ENCODE peak calls at places on chromosomes 1 and 21, in five cellular contexts. G, V, S, J and L are unnamed samples.

GRCh38 chr1:30727796-30728195 is 4.4 kb upstream of the MATN1 start:
- DNase-seq in G (peak), V (no peak), S (peak), J (no peak), L (peak)

GRCh38 chr1:167821969-167822685 is 91.8 kb downstream of the ADCY10 start:
- DNase-seq in G (no peak), V (no peak), S (no peak), J (no peak), L (no peak)

GRCh38 chr21:32886339-32886738 is 114.8 kb upstream of the PAXBP1 start:
- DNase-seq in G (no peak), V (peak), S (no peak), J (no peak), L (no peak)

GRCh38 chr1:28370220-28371010 is 875 bp downstream of the PHACTR4 start:
- DNase-seq in G (peak), V (no peak), S (no peak), J (no peak), L (peak)

GRCh38 chr1:101520302-101520701 is 283.5 kb downstream of the S1PR1 start:
- DNase-seq in G (peak), V (peak), S (peak), J (peak), L (peak)

GRCh38 chr1:183622884-183623785 is 12.4 kb downstream of the ARPC5 start:
- DNase-seq in G (peak), V (peak), S (peak), J (peak), L (peak)

GRCh38 chr1:111733183-111733995 is 5.8 kb downstream of the INKA2 start:
- DNase-seq in G (peak), V (peak), S (peak), J (no peak), L (no peak)

GRCh38 chr1:33221385-33221758 is 34.9 kb upstream of the ZNF362 start:
- DNase-seq in G (peak), V (no peak), S (no peak), J (no peak), L (no peak)

GRCh38 chr1:239418241-239418640 is 31.9 kb downstream of the CHRM3 start:
- DNase-seq in G (no peak), V (no peak), S (no peak), J (no peak), L (no peak)

GRCh38 chr1:22892789-22893188 is 79.9 kb downstream of the LACTBL1 start:
- DNase-seq in G (no peak), V (no peak), S (no peak), J (no peak), L (no peak)

GRCh38 chr1:10796029-10796944 is at the start of gene CASZ1:
- DNase-seq in G (peak), V (peak), S (peak), J (peak), L (peak)

GRCh38 chr21:41760411-41760810 is 6.4 kb downstream of the RIPK4 start:
- DNase-seq in G (no peak), V (no peak), S (no peak), J (no peak), L (no peak)

GRCh38 chr1:237786066-237786719 is 104.5 kb downstream of the ZP4 start:
- DNase-seq in G (no peak), V (no peak), S (no peak), J (no peak), L (peak)

GRCh38 chr1:157400766-157401165 is 151.5 kb downstream of the FCRL5 start:
- DNase-seq in G (no peak), V (no peak), S (no peak), J (no peak), L (no peak)

GRCh38 chr1:185520188-185520935 is 203.3 kb upstream of the IVNS1ABP start:
- DNase-seq in G (peak), V (no peak), S (no peak), J (no peak), L (no peak)

GRCh38 chr21:37450385-37451044 is 83.9 kb downstream of the DYRK1A start:
- DNase-seq in G (peak), V (no peak), S (no peak), J (no peak), L (no peak)

GRCh38 chr1:177869586-177869985 is 100.3 kb downstream of the SEC16B start:
- DNase-seq in G (no peak), V (no peak), S (no peak), J (no peak), L (no peak)

GRCh38 chr1:206797534-206798383 is 25.5 kb upstream of the IL10 start:
- DNase-seq in G (peak), V (no peak), S (peak), J (peak), L (peak)

GRCh38 chr1:13950637-13951036 is 250.6 kb downstream of the PRDM2 start:
- DNase-seq in G (no peak), V (no peak), S (peak), J (no peak), L (no peak)

GRCh38 chr21:43775795-43776430 is at the start of gene CSTB:
- DNase-seq in G (peak), V (peak), S (no peak), J (no peak), L (peak)

GRCh38 chr21:42225042-42225441 is 6.1 kb downstream of the ABCG1 start:
- DNase-seq in G (no peak), V (no peak), S (no peak), J (no peak), L (no peak)

GRCh38 chr1:116066868-116067563 is 44.2 kb upstream of the MAB21L3 start:
- DNase-seq in G (peak), V (no peak), S (no peak), J (no peak), L (no peak)

GRCh38 chr1:222326004-222326709 is 221.7 kb downstream of the HHIPL2 start:
- DNase-seq in G (no peak), V (no peak), S (no peak), J (no peak), L (no peak)

GRCh38 chr1:84724128-84724860 is 34.0 kb upstream of the SSX2IP start:
- DNase-seq in G (no peak), V (peak), S (peak), J (no peak), L (no peak)

GRCh38 chr21:39633770-39634181 is 21.0 kb downstream of the B3GALT5 start:
- DNase-seq in G (peak), V (no peak), S (no peak), J (no peak), L (no peak)

GRCh38 chr1:77134359-77134758 is 84.9 kb downstream of the PIGK start:
- DNase-seq in G (no peak), V (peak), S (no peak), J (no peak), L (no peak)

GRCh38 chr1:222829868-222830267 is 15.0 kb downstream of the DISP1 start:
- DNase-seq in G (peak), V (no peak), S (no peak), J (no peak), L (no peak)

GRCh38 chr1:167184081-167184480 is 36.6 kb upstream of the POU2F1 start:
- DNase-seq in G (no peak), V (no peak), S (no peak), J (no peak), L (no peak)

GRCh38 chr1:243798726-243799125 is 51.3 kb downstream of the AKT3 start:
- DNase-seq in G (peak), V (no peak), S (no peak), J (no peak), L (no peak)

GRCh38 chr1:944341-945325 is 14.4 kb downstream of the NOC2L start:
- DNase-seq in G (peak), V (no peak), S (no peak), J (no peak), L (no peak)

DNA sequence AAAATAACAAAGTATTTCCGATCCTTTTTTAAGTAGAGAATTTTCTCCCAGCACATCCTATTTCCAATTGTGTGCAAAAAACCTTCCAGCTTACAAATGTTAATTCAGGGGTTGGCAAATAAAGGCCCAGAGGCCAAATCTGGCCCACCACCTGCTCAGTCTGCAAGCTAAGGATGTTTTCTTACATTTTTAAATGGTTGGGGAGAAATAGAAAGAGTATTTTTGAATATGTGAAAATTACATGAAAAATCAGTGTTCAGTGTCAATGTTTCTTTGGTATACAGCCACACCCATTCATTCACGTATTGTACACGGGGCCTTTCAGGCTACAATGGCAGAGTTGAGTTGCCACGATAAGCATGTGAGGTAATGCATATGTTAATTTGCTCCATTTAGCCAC is 189.8 kb downstream of the SMYD3 start:
- DNase-seq in G (peak), V (no peak), S (no peak), J (no peak), L (no peak)
- H3K9ac ChIP-seq in G (no peak), V (no peak), S (no peak), J (no peak), L (no peak)

GRCh38 chr1:204455063-204455830 is 39.4 kb downstream of the PIK3C2B start:
- DNase-seq in G (no peak), V (no peak), S (no peak), J (peak), L (peak)

GRCh38 chr1:204453141-204453772 is 41.3 kb downstream of the PIK3C2B start:
- DNase-seq in G (no peak), V (no peak), S (no peak), J (no peak), L (no peak)

GRCh38 chr1:204455831-204456145 is 38.8 kb downstream of the PIK3C2B start:
- DNase-seq in G (no peak), V (no peak), S (no peak), J (no peak), L (no peak)

GRCh38 chr1:204456826-204457361 is 37.7 kb downstream of the PIK3C2B start:
- DNase-seq in G (peak), V (no peak), S (no peak), J (no peak), L (no peak)

GRCh38 chr1:204454476-204454875 is 40.1 kb downstream of the PIK3C2B start:
- DNase-seq in G (no peak), V (no peak), S (no peak), J (no peak), L (no peak)
- H3K9ac ChIP-seq in G (no peak), V (no peak), S (no peak), J (no peak), L (no peak)

DNA sequence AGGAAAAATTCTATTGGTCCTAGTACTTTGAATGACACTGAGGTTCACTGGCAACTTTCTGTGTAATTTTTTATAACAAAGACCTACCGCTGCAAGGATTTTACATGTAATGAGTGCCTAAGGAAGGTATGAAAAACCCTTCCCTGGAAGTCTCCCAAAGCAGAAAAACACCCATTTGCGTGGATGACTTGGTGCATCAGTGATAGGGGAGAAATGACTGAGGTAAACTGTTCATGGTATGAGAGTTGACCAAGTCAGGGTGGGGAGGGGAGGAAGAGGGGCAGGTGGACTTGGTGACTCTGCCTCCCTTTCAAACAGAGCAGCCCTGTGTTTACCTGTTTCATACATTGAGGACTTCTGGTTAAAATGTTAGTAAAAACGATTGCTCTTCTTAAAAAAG is 78.8 kb upstream of the IPO9 start:
- DNase-seq in G (no peak), V (no peak), S (no peak), J (no peak), L (no peak)
- H3K9ac ChIP-seq in G (no peak), V (no peak), S (no peak), J (no peak), L (no peak)

GRCh38 chr1:225818229-225818628 is 8.3 kb downstream of the EPHX1 start:
- DNase-seq in G (no peak), V (no peak), S (no peak), J (no peak), L (no peak)
- H3K9ac ChIP-seq in G (peak), V (no peak), S (no peak), J (no peak), L (no peak)

GRCh38 chr1:99363531-99363930 is 99.2 kb downstream of the PLPPR4 start:
- DNase-seq in G (no peak), V (no peak), S (no peak), J (no peak), L (no peak)
- H3K9ac ChIP-seq in G (no peak), V (no peak), S (no peak), J (no peak), L (no peak)

GRCh38 chr1:2024451-2024850 is 5.3 kb downstream of the GABRD start:
- DNase-seq in G (no peak), V (no peak), S (no peak), J (no peak), L (no peak)
- H3K9ac ChIP-seq in G (no peak), V (no peak), S (no peak), J (no peak), L (no peak)